ENCODE peak calls at places on chromosomes 4 and X, in five cellular contexts. One of them, this sample, is unnamed.

GRCh38 chrX:44439242-44439641 is 95.8 kb upstream of the EFHC2 start:
- DNase-seq in mammary epithelial cell: no peak
- DNase-seq in IMR-90: no peak
- DNase-seq in tibial artery: no peak
- DNase-seq in hepatocyte: no peak
- DNase-seq in this sample: no peak

GRCh38 chr4:65242156-65242846 is 428.0 kb downstream of the EPHA5 start:
- DNase-seq in hepatocyte: no peak
- DNase-seq in tibial artery: no peak
- DNase-seq in IMR-90: no peak
- DNase-seq in mammary epithelial cell: no peak
- DNase-seq in this sample: no peak

GRCh38 chr4:89704651-89705395 is 132.1 kb downstream of the SNCA start:
- DNase-seq in IMR-90: no peak
- DNase-seq in hepatocyte: no peak
- DNase-seq in mammary epithelial cell: no peak
- DNase-seq in tibial artery: no peak
- DNase-seq in this sample: no peak

GRCh38 chrX:140712413-140713173 is 3.0 kb downstream of the LINC00632 start:
- DNase-seq in IMR-90: peak
- DNase-seq in tibial artery: peak
- DNase-seq in mammary epithelial cell: no peak
- DNase-seq in hepatocyte: peak
- DNase-seq in this sample: no peak

GRCh38 chr4:181264908-181265307 is 978.3 kb upstream of the TENM3 start:
- DNase-seq in hepatocyte: no peak
- DNase-seq in IMR-90: no peak
- DNase-seq in mammary epithelial cell: no peak
- DNase-seq in tibial artery: no peak
- DNase-seq in this sample: no peak

GRCh38 chr4:125168531-125168930 is 146.2 kb upstream of the FAT4 start:
- DNase-seq in IMR-90: peak
- DNase-seq in hepatocyte: no peak
- DNase-seq in mammary epithelial cell: no peak
- DNase-seq in tibial artery: no peak
- DNase-seq in this sample: no peak

GRCh38 chr4:149845643-149846208 is 30.1 kb upstream of the IQCM start:
- DNase-seq in mammary epithelial cell: no peak
- DNase-seq in tibial artery: no peak
- DNase-seq in IMR-90: no peak
- DNase-seq in hepatocyte: peak
- DNase-seq in this sample: no peak

GRCh38 chr4:187504974-187505797 is 490.4 kb upstream of the ZFP42 start:
- DNase-seq in hepatocyte: peak
- DNase-seq in tibial artery: no peak
- DNase-seq in IMR-90: no peak
- DNase-seq in mammary epithelial cell: no peak
- DNase-seq in this sample: no peak

GRCh38 chr4:57639566-57640328 is 529.6 kb upstream of the IGFBP7 start:
- DNase-seq in tibial artery: no peak
- DNase-seq in hepatocyte: no peak
- DNase-seq in IMR-90: no peak
- DNase-seq in mammary epithelial cell: no peak
- DNase-seq in this sample: no peak

GRCh38 chr4:78937837-78938236 is 1.4 kb downstream of the PAQR3 start:
- DNase-seq in tibial artery: no peak
- DNase-seq in hepatocyte: no peak
- DNase-seq in mammary epithelial cell: peak
- DNase-seq in IMR-90: peak
- DNase-seq in this sample: no peak

GRCh38 chr4:80540349-80540748 is 204.8 kb downstream of the CFAP299 start:
- DNase-seq in mammary epithelial cell: no peak
- DNase-seq in tibial artery: no peak
- DNase-seq in hepatocyte: no peak
- DNase-seq in IMR-90: no peak
- DNase-seq in this sample: no peak

GRCh38 chr4:56530269-56531148 is 24.9 kb downstream of the ARL9 start:
- DNase-seq in IMR-90: peak
- DNase-seq in mammary epithelial cell: peak
- DNase-seq in tibial artery: peak
- DNase-seq in hepatocyte: peak
- DNase-seq in this sample: no peak

GRCh38 chr4:136241221-136241986 is 1290.9 kb downstream of the PCDH18 start:
- DNase-seq in mammary epithelial cell: peak
- DNase-seq in hepatocyte: no peak
- DNase-seq in tibial artery: no peak
- DNase-seq in IMR-90: no peak
- DNase-seq in this sample: no peak

GRCh38 chrX:23493941-23494374 is 159.3 kb downstream of the PTCHD1 start:
- DNase-seq in IMR-90: no peak
- DNase-seq in tibial artery: no peak
- DNase-seq in mammary epithelial cell: peak
- DNase-seq in hepatocyte: no peak
- DNase-seq in this sample: no peak

GRCh38 chrX:103789004-103789403 is 12.4 kb downstream of the PLP1 start:
- DNase-seq in IMR-90: no peak
- DNase-seq in mammary epithelial cell: no peak
- DNase-seq in tibial artery: no peak
- DNase-seq in hepatocyte: no peak
- DNase-seq in this sample: no peak

GRCh38 chr4:43238556-43238955 is 346.0 kb downstream of the GRXCR1 start:
- DNase-seq in IMR-90: no peak
- DNase-seq in mammary epithelial cell: no peak
- DNase-seq in tibial artery: no peak
- DNase-seq in hepatocyte: no peak
- DNase-seq in this sample: no peak

GRCh38 chr4:8319061-8319460 is 49.5 kb downstream of the HTRA3 start:
- DNase-seq in tibial artery: no peak
- DNase-seq in IMR-90: no peak
- DNase-seq in mammary epithelial cell: no peak
- DNase-seq in hepatocyte: no peak
- DNase-seq in this sample: no peak

GRCh38 chr4:28014469-28014868 is 1153.8 kb downstream of the STIM2 start:
- DNase-seq in mammary epithelial cell: no peak
- DNase-seq in hepatocyte: no peak
- DNase-seq in IMR-90: no peak
- DNase-seq in tibial artery: no peak
- DNase-seq in this sample: no peak

GRCh38 chr4:73730292-73730691 is 10.1 kb upstream of the CXCL8 start:
- DNase-seq in hepatocyte: no peak
- DNase-seq in tibial artery: no peak
- DNase-seq in IMR-90: no peak
- DNase-seq in mammary epithelial cell: no peak
- DNase-seq in this sample: no peak

GRCh38 chr4:43456383-43456782 is 563.9 kb downstream of the GRXCR1 start:
- DNase-seq in hepatocyte: no peak
- DNase-seq in IMR-90: peak
- DNase-seq in mammary epithelial cell: peak
- DNase-seq in tibial artery: no peak
- DNase-seq in this sample: peak

GRCh38 chr4:147839200-147839599 is 107.3 kb downstream of the ARHGAP10 start:
- DNase-seq in tibial artery: no peak
- DNase-seq in IMR-90: no peak
- DNase-seq in hepatocyte: no peak
- DNase-seq in mammary epithelial cell: no peak
- DNase-seq in this sample: no peak
- H3K27ac ChIP-seq in tibial artery: peak
- H3K27ac ChIP-seq in IMR-90: no peak
- H3K27ac ChIP-seq in hepatocyte: peak
- H3K27ac ChIP-seq in mammary epithelial cell: no peak
- H3K27ac ChIP-seq in this sample: no peak

DNA sequence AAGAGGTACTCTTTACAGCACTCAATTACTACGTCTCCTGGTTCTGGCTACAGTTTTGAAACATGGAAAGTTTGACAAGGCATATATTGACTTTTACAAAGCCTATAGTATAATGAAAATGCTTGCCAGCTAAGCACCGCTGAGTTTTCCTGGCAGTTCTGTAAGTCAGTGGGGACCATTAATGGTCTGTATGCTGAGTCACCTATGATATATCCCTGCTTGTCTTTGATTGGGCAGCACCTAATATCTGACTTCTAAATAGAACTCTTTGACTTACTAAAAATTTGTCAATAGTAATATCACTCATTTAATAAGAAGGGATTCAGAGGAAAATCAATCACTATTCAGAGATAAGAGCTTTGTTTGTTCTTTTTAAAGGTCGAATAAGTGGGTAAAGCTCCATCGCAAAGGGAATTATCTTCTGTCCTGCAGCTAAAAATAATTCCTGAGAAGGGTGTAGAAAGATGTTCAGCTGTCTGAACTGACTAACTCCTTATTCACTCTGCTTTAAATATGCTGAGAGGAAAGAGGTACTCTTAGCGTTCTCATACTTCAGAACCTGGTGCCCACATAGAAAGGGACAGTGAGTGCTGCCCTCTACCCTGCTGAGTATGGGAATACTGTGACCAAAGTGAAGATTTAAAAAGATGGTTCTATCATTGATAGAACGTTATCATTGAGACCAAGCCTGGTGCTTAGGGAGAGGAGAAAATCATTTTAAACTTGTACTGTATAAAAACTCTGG is 959 bp downstream of the SMPX start:
- DNase-seq in mammary epithelial cell: no peak
- DNase-seq in tibial artery: no peak
- DNase-seq in hepatocyte: no peak
- DNase-seq in IMR-90: no peak
- DNase-seq in this sample: no peak
- H3K27ac ChIP-seq in mammary epithelial cell: no peak
- H3K27ac ChIP-seq in tibial artery: no peak
- H3K27ac ChIP-seq in hepatocyte: no peak
- H3K27ac ChIP-seq in IMR-90: no peak
- H3K27ac ChIP-seq in this sample: peak

DNA sequence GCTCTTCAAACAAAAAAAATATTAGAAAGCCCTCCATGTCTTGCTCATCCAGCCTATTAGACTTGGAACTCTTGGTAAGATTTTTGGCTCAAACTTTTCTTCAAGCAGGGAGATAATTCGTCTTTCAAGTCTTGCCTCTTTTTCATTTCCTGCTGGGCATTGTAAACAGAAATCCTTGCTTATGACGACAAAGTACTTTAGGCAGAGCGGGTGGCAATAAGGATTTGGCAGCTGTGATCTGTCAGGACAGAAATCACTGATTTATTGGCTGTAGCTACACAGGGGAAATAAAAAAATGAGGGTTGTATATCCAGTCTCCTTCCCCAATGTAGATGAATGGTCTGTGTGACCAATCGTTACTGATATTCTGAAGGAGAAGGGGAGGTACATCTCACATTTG is 121.5 kb downstream of the SLC4A4 start:
- DNase-seq in hepatocyte: no peak
- DNase-seq in mammary epithelial cell: no peak
- DNase-seq in IMR-90: no peak
- DNase-seq in tibial artery: no peak
- DNase-seq in this sample: no peak
- H3K27ac ChIP-seq in hepatocyte: no peak
- H3K27ac ChIP-seq in mammary epithelial cell: no peak
- H3K27ac ChIP-seq in IMR-90: no peak
- H3K27ac ChIP-seq in tibial artery: no peak
- H3K27ac ChIP-seq in this sample: no peak

GRCh38 chr4:87045659-87046058 is 110.8 kb downstream of the AFF1 start:
- DNase-seq in tibial artery: no peak
- DNase-seq in hepatocyte: no peak
- DNase-seq in IMR-90: no peak
- DNase-seq in mammary epithelial cell: no peak
- DNase-seq in this sample: no peak
- H3K27ac ChIP-seq in tibial artery: peak
- H3K27ac ChIP-seq in hepatocyte: no peak
- H3K27ac ChIP-seq in IMR-90: no peak
- H3K27ac ChIP-seq in mammary epithelial cell: no peak
- H3K27ac ChIP-seq in this sample: no peak

GRCh38 chrX:155069414-155069813 is 1.5 kb downstream of the CMC4 start:
- DNase-seq in mammary epithelial cell: no peak
- DNase-seq in hepatocyte: no peak
- DNase-seq in IMR-90: no peak
- DNase-seq in tibial artery: no peak
- DNase-seq in this sample: no peak

GRCh38 chrX:155071694-155072215 is 447 bp downstream of the BRCC3 start:
- DNase-seq in IMR-90: no peak
- DNase-seq in mammary epithelial cell: no peak
- DNase-seq in hepatocyte: no peak
- DNase-seq in tibial artery: no peak
- DNase-seq in this sample: no peak

GRCh38 chrX:155070663-155070974 is 317 bp downstream of the CMC4 start:
- DNase-seq in IMR-90: no peak
- DNase-seq in hepatocyte: no peak
- DNase-seq in mammary epithelial cell: no peak
- DNase-seq in tibial artery: no peak
- DNase-seq in this sample: no peak

GRCh38 chrX:155070975-155071693 is at the start of the genes BRCC3, CMC4 and MTCP1:
- DNase-seq in tibial artery: peak
- DNase-seq in mammary epithelial cell: peak
- DNase-seq in IMR-90: peak
- DNase-seq in hepatocyte: peak
- DNase-seq in this sample: no peak

DNA sequence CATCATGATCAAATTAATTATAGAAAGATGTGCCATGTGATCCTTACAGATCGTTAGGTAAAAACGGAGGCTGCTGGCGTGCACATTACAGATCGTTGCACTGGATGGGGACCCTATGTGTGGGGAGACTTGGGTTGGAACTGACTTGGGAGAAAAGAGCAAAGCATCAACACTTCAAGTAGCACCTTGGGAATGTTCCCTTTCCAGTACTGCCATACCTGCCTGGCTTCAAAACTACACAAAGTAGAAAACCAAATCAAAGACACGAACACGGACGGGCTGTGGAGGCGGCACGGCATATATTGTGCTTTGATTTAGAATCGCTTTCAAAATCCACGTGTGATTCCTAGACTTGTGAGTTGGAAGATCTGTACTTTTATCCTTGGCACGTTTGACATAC is 898 bp downstream of the CMC4 start:
- DNase-seq in mammary epithelial cell: peak
- DNase-seq in hepatocyte: no peak
- DNase-seq in IMR-90: no peak
- DNase-seq in tibial artery: no peak
- DNase-seq in this sample: no peak
- H3K27ac ChIP-seq in mammary epithelial cell: peak
- H3K27ac ChIP-seq in hepatocyte: peak
- H3K27ac ChIP-seq in IMR-90: peak
- H3K27ac ChIP-seq in tibial artery: peak
- H3K27ac ChIP-seq in this sample: peak

GRCh38 chr4:169160825-169161224 is 109.9 kb downstream of the SH3RF1 start:
- DNase-seq in IMR-90: no peak
- DNase-seq in mammary epithelial cell: no peak
- DNase-seq in hepatocyte: no peak
- DNase-seq in tibial artery: peak
- DNase-seq in this sample: no peak

GRCh38 chr4:169167958-169168357 is 102.8 kb downstream of the SH3RF1 start:
- DNase-seq in hepatocyte: no peak
- DNase-seq in IMR-90: no peak
- DNase-seq in tibial artery: no peak
- DNase-seq in mammary epithelial cell: no peak
- DNase-seq in this sample: no peak

GRCh38 chr4:169163495-169163894 is 107.3 kb downstream of the SH3RF1 start:
- DNase-seq in hepatocyte: no peak
- DNase-seq in tibial artery: no peak
- DNase-seq in IMR-90: no peak
- DNase-seq in mammary epithelial cell: no peak
- DNase-seq in this sample: no peak

GRCh38 chr4:169163947-169164668 is 106.6 kb downstream of the SH3RF1 start:
- DNase-seq in hepatocyte: no peak
- DNase-seq in IMR-90: no peak
- DNase-seq in mammary epithelial cell: no peak
- DNase-seq in tibial artery: no peak
- DNase-seq in this sample: no peak

GRCh38 chr4:169164669-169165415 is 105.9 kb downstream of the SH3RF1 start:
- DNase-seq in IMR-90: peak
- DNase-seq in tibial artery: no peak
- DNase-seq in hepatocyte: no peak
- DNase-seq in mammary epithelial cell: no peak
- DNase-seq in this sample: no peak
- H3K27ac ChIP-seq in IMR-90: peak
- H3K27ac ChIP-seq in tibial artery: no peak
- H3K27ac ChIP-seq in hepatocyte: no peak
- H3K27ac ChIP-seq in mammary epithelial cell: no peak
- H3K27ac ChIP-seq in this sample: no peak

This sample was measured in epithelial cell of prostate.